ENCODE peak calls at places on chromosomes 2 and 18, in nine cellular contexts. D, O, R, Y, M, W, U, B and X are unnamed samples.

GRCh38 chr2:43225788-43226557 is 433 bp downstream of the ZFP36L2 start:
- DNase-seq in B (peak), U (peak), R (no peak), M (no peak), O (peak), D (peak), W (peak), Y (peak), X (peak)

GRCh38 chr2:138324068-138324771 is 177.3 kb upstream of the SPOPL start:
- DNase-seq in O (no peak), R (no peak), D (no peak), W (no peak), B (no peak), M (no peak), Y (no peak), U (no peak), X (no peak)

GRCh38 chr2:69770193-69770702 is 28.3 kb downstream of the ANXA4 start:
- DNase-seq in R (peak), B (no peak), M (peak), O (no peak), Y (no peak), D (no peak), W (peak), U (peak), X (peak)

GRCh38 chr2:66862871-66863650 is 428.1 kb downstream of the MEIS1 start:
- DNase-seq in D (no peak), B (no peak), O (no peak), U (no peak), Y (no peak), M (no peak), R (no peak), W (peak), X (no peak)

GRCh38 chr2:72155737-72156136 is 8.1 kb upstream of the CYP26B1 start:
- DNase-seq in R (no peak), O (no peak), D (no peak), M (no peak), B (no peak), U (no peak), Y (no peak), W (no peak), X (no peak)

GRCh38 chr2:88187038-88187676 is 17.0 kb downstream of the THNSL2 start:
- DNase-seq in R (peak), D (peak), U (no peak), O (peak), W (peak), Y (no peak), B (no peak), M (no peak), X (peak)

GRCh38 chr2:203062126-203062525 is 47.5 kb downstream of the NBEAL1 start:
- DNase-seq in W (peak), O (no peak), B (no peak), R (no peak), D (no peak), U (no peak), M (no peak), Y (no peak), X (no peak)

GRCh38 chr2:232870002-232870765 is at the start of gene SNORC:
- DNase-seq in W (no peak), M (no peak), Y (no peak), O (no peak), D (no peak), R (no peak), U (no peak), B (no peak), X (peak)

GRCh38 chr2:161077367-161078210 is 82.6 kb upstream of the TANK start:
- DNase-seq in Y (peak), M (no peak), B (no peak), O (peak), D (no peak), R (no peak), U (peak), W (peak), X (peak)

GRCh38 chr2:25418944-25419677 is 77.4 kb upstream of the DNMT3A start:
- DNase-seq in O (no peak), Y (no peak), D (no peak), R (no peak), W (no peak), M (no peak), B (no peak), U (no peak), X (no peak)

GRCh38 chr2:119255760-119256573 is 32.3 kb downstream of the STEAP3 start:
- DNase-seq in D (no peak), M (peak), Y (no peak), R (no peak), B (no peak), O (no peak), W (peak), U (no peak), X (no peak)

GRCh38 chr2:75403991-75404428 is 156.7 kb downstream of the EVA1A start:
- DNase-seq in W (peak), M (peak), B (no peak), R (peak), D (no peak), U (no peak), Y (no peak), O (peak), X (peak)

GRCh38 chr2:144924827-144925226 is 404.9 kb upstream of the ZEB2 start:
- DNase-seq in O (no peak), B (no peak), U (no peak), D (no peak), M (no peak), Y (no peak), R (no peak), W (no peak), X (no peak)

GRCh38 chr2:237113026-237113810 is 27.5 kb downstream of the COPS8 start:
- DNase-seq in M (no peak), O (no peak), Y (no peak), B (no peak), R (no peak), U (no peak), W (peak), D (no peak), X (no peak)

GRCh38 chr2:119692310-119692709 is 13.3 kb downstream of the TMEM177 start:
- DNase-seq in Y (no peak), D (no peak), O (no peak), W (no peak), U (no peak), M (no peak), B (no peak), R (no peak), X (no peak)

GRCh38 chr18:73986711-73987110 is 160.9 kb downstream of the FBXO15 start:
- DNase-seq in Y (no peak), D (no peak), O (no peak), B (no peak), R (no peak), U (no peak), W (no peak), M (no peak), X (no peak)

GRCh38 chr2:199186226-199186864 is 271.4 kb downstream of the SATB2 start:
- DNase-seq in O (no peak), W (no peak), M (no peak), B (no peak), U (no peak), Y (no peak), D (no peak), R (no peak), X (no peak)

GRCh38 chr2:98445167-98445522 is 487 bp downstream of the INPP4A start:
- DNase-seq in R (no peak), B (no peak), M (no peak), W (no peak), O (no peak), U (no peak), D (peak), Y (no peak), X (peak)

GRCh38 chr2:223674998-223675609 is 72.9 kb upstream of the SCG2 start:
- DNase-seq in R (peak), B (no peak), M (no peak), D (no peak), W (peak), Y (no peak), O (peak), U (no peak), X (no peak)

GRCh38 chr2:168849610-168850009 is 40.6 kb downstream of the SPC25 start:
- DNase-seq in R (no peak), D (no peak), W (peak), B (no peak), Y (no peak), U (no peak), M (no peak), O (no peak), X (peak)

GRCh38 chr18:24763765-24764548 is 303.5 kb downstream of the HRH4 start:
- DNase-seq in M (no peak), U (peak), Y (no peak), W (peak), O (no peak), R (no peak), D (no peak), B (no peak), X (no peak)

GRCh38 chr2:85933753-85934594 is 45.2 kb upstream of the ST3GAL5 start:
- DNase-seq in O (no peak), U (no peak), B (no peak), R (no peak), Y (no peak), M (peak), W (peak), D (no peak), X (no peak)

GRCh38 chr2:192236136-192236535 is 41.4 kb upstream of the TMEFF2 start:
- DNase-seq in D (no peak), M (no peak), R (no peak), B (no peak), U (no peak), W (peak), O (no peak), Y (no peak), X (no peak)